ENCODE peak calls at places on chromosomes 13 and 19, in four cellular contexts. V, I, G and S are unnamed samples.
A peak's percentile ranks its signal among the peaks of the same experiment; 100 is the strongest.

GRCh38 chr19:12784394-12784870 is 6.9 kb upstream of the JUNB start:
- DNase-seq in V (peak; percentile 19), I (no peak), G (no peak), S (no peak)

GRCh38 chr13:99967884-99968520 is 3.6 kb downstream of the ZIC5 start:
- DNase-seq in V (peak; percentile 66), I (no peak), G (no peak), S (no peak)

GRCh38 chr13:109206616-109207015 is 577.2 kb downstream of the MYO16 start:
- DNase-seq in V (no peak), I (no peak), G (no peak), S (no peak)

GRCh38 chr13:80297094-80297493 is 43.8 kb downstream of the SPRY2 start:
- DNase-seq in V (no peak), I (no peak), G (no peak), S (no peak)

GRCh38 chr13:26539738-26540292 is 17.7 kb upstream of the WASF3 start:
- DNase-seq in V (no peak), I (no peak), G (no peak), S (no peak)

GRCh38 chr13:30880756-30881155 is 25.3 kb upstream of the MEDAG start:
- DNase-seq in V (peak; percentile 82), I (no peak), G (no peak), S (peak; percentile 51)

GRCh38 chr19:10471909-10472308 is 31.2 kb downstream of the KEAP1 start:
- DNase-seq in V (no peak), I (no peak), G (no peak), S (peak; percentile 54)

GRCh38 chr13:81140675-81141074 is 799.7 kb upstream of the SPRY2 start:
- DNase-seq in V (peak; percentile 2), I (no peak), G (no peak), S (no peak)